ENCODE peak calls at places on chromosome 7, in eight cellular contexts. One of them, this sample, is unnamed.

GRCh38 chr7:95395755-95396135 is 430 bp downstream of the PON3 start:
- DNase-seq in effector memory CD8-positive, alpha-beta T cell: no peak
- DNase-seq in RKO: no peak
- DNase-seq in T-cell: no peak
- DNase-seq in GF-D8: no peak
- DNase-seq in A172: no peak
- DNase-seq in substantia nigra: no peak
- DNase-seq in stimulated activated CD8-positive, alpha-beta memory T cell treated with anti-CD3 and anti-CD28 coated beads, Interleukin-12 subunit alpha, Interleukin-12 subunit beta, amount 100 ng/mL, for 4 hours: no peak
- DNase-seq in this sample: no peak

GRCh38 chr7:89780291-89780690 is 374.0 kb upstream of the STEAP1 start:
- DNase-seq in effector memory CD8-positive, alpha-beta T cell: no peak
- DNase-seq in RKO: no peak
- DNase-seq in T-cell: no peak
- DNase-seq in GF-D8: no peak
- DNase-seq in A172: no peak
- DNase-seq in substantia nigra: no peak
- DNase-seq in stimulated activated CD8-positive, alpha-beta memory T cell treated with anti-CD3 and anti-CD28 coated beads, Interleukin-12 subunit alpha, Interleukin-12 subunit beta, amount 100 ng/mL, for 4 hours: no peak
- DNase-seq in this sample: no peak

GRCh38 chr7:84108119-84108518 is 86.5 kb downstream of the SEMA3A start:
- DNase-seq in effector memory CD8-positive, alpha-beta T cell: no peak
- DNase-seq in RKO: no peak
- DNase-seq in T-cell: no peak
- DNase-seq in GF-D8: no peak
- DNase-seq in A172: no peak
- DNase-seq in substantia nigra: no peak
- DNase-seq in stimulated activated CD8-positive, alpha-beta memory T cell treated with anti-CD3 and anti-CD28 coated beads, Interleukin-12 subunit alpha, Interleukin-12 subunit beta, amount 100 ng/mL, for 4 hours: no peak
- DNase-seq in this sample: no peak

GRCh38 chr7:131355917-131356777 is 28.5 kb downstream of the MKLN1 start:
- DNase-seq in effector memory CD8-positive, alpha-beta T cell: no peak
- DNase-seq in RKO: no peak
- DNase-seq in T-cell: no peak
- DNase-seq in GF-D8: no peak
- DNase-seq in A172: no peak
- DNase-seq in substantia nigra: no peak
- DNase-seq in stimulated activated CD8-positive, alpha-beta memory T cell treated with anti-CD3 and anti-CD28 coated beads, Interleukin-12 subunit alpha, Interleukin-12 subunit beta, amount 100 ng/mL, for 4 hours: no peak
- DNase-seq in this sample: no peak

GRCh38 chr7:79301419-79301818 is 152.0 kb downstream of the MAGI2 start:
- DNase-seq in effector memory CD8-positive, alpha-beta T cell: no peak
- DNase-seq in RKO: no peak
- DNase-seq in T-cell: no peak
- DNase-seq in GF-D8: no peak
- DNase-seq in A172: no peak
- DNase-seq in substantia nigra: no peak
- DNase-seq in stimulated activated CD8-positive, alpha-beta memory T cell treated with anti-CD3 and anti-CD28 coated beads, Interleukin-12 subunit alpha, Interleukin-12 subunit beta, amount 100 ng/mL, for 4 hours: no peak
- DNase-seq in this sample: no peak

GRCh38 chr7:127251458-127252379 is 1.0 kb downstream of the GRM8 start:
- DNase-seq in effector memory CD8-positive, alpha-beta T cell: no peak
- DNase-seq in RKO: no peak
- DNase-seq in T-cell: no peak
- DNase-seq in GF-D8: no peak
- DNase-seq in A172: no peak
- DNase-seq in substantia nigra: no peak
- DNase-seq in stimulated activated CD8-positive, alpha-beta memory T cell treated with anti-CD3 and anti-CD28 coated beads, Interleukin-12 subunit alpha, Interleukin-12 subunit beta, amount 100 ng/mL, for 4 hours: no peak
- DNase-seq in this sample: peak

GRCh38 chr7:51732951-51733350 is 416.3 kb upstream of the COBL start:
- DNase-seq in effector memory CD8-positive, alpha-beta T cell: no peak
- DNase-seq in RKO: peak
- DNase-seq in T-cell: no peak
- DNase-seq in GF-D8: no peak
- DNase-seq in A172: no peak
- DNase-seq in substantia nigra: no peak
- DNase-seq in stimulated activated CD8-positive, alpha-beta memory T cell treated with anti-CD3 and anti-CD28 coated beads, Interleukin-12 subunit alpha, Interleukin-12 subunit beta, amount 100 ng/mL, for 4 hours: no peak
- DNase-seq in this sample: no peak

GRCh38 chr7:105623378-105623777 is 42.1 kb upstream of the EFCAB10 start:
- DNase-seq in effector memory CD8-positive, alpha-beta T cell: no peak
- DNase-seq in RKO: no peak
- DNase-seq in T-cell: no peak
- DNase-seq in GF-D8: no peak
- DNase-seq in A172: no peak
- DNase-seq in substantia nigra: no peak
- DNase-seq in stimulated activated CD8-positive, alpha-beta memory T cell treated with anti-CD3 and anti-CD28 coated beads, Interleukin-12 subunit alpha, Interleukin-12 subunit beta, amount 100 ng/mL, for 4 hours: no peak
- DNase-seq in this sample: no peak

GRCh38 chr7:135362871-135363270 is 129.2 kb downstream of the STRA8 start:
- DNase-seq in effector memory CD8-positive, alpha-beta T cell: no peak
- DNase-seq in RKO: no peak
- DNase-seq in T-cell: no peak
- DNase-seq in GF-D8: no peak
- DNase-seq in A172: no peak
- DNase-seq in substantia nigra: no peak
- DNase-seq in stimulated activated CD8-positive, alpha-beta memory T cell treated with anti-CD3 and anti-CD28 coated beads, Interleukin-12 subunit alpha, Interleukin-12 subunit beta, amount 100 ng/mL, for 4 hours: no peak
- DNase-seq in this sample: no peak

GRCh38 chr7:106073701-106074100 is 38.4 kb downstream of the SYPL1 start:
- DNase-seq in effector memory CD8-positive, alpha-beta T cell: no peak
- DNase-seq in RKO: no peak
- DNase-seq in T-cell: no peak
- DNase-seq in GF-D8: no peak
- DNase-seq in A172: no peak
- DNase-seq in substantia nigra: no peak
- DNase-seq in stimulated activated CD8-positive, alpha-beta memory T cell treated with anti-CD3 and anti-CD28 coated beads, Interleukin-12 subunit alpha, Interleukin-12 subunit beta, amount 100 ng/mL, for 4 hours: no peak
- DNase-seq in this sample: no peak

GRCh38 chr7:29140873-29141468 is 5.4 kb downstream of the CPVL start:
- DNase-seq in effector memory CD8-positive, alpha-beta T cell: no peak
- DNase-seq in RKO: no peak
- DNase-seq in T-cell: no peak
- DNase-seq in GF-D8: no peak
- DNase-seq in A172: no peak
- DNase-seq in substantia nigra: peak
- DNase-seq in stimulated activated CD8-positive, alpha-beta memory T cell treated with anti-CD3 and anti-CD28 coated beads, Interleukin-12 subunit alpha, Interleukin-12 subunit beta, amount 100 ng/mL, for 4 hours: no peak
- DNase-seq in this sample: no peak

GRCh38 chr7:73437091-73437490 is 3.5 kb downstream of the FZD9 start:
- DNase-seq in effector memory CD8-positive, alpha-beta T cell: no peak
- DNase-seq in RKO: no peak
- DNase-seq in T-cell: no peak
- DNase-seq in GF-D8: no peak
- DNase-seq in A172: no peak
- DNase-seq in substantia nigra: no peak
- DNase-seq in stimulated activated CD8-positive, alpha-beta memory T cell treated with anti-CD3 and anti-CD28 coated beads, Interleukin-12 subunit alpha, Interleukin-12 subunit beta, amount 100 ng/mL, for 4 hours: no peak
- DNase-seq in this sample: no peak

GRCh38 chr7:116330961-116331360 is 120.6 kb downstream of the TES start:
- DNase-seq in effector memory CD8-positive, alpha-beta T cell: no peak
- DNase-seq in RKO: no peak
- DNase-seq in T-cell: no peak
- DNase-seq in GF-D8: no peak
- DNase-seq in A172: no peak
- DNase-seq in substantia nigra: no peak
- DNase-seq in stimulated activated CD8-positive, alpha-beta memory T cell treated with anti-CD3 and anti-CD28 coated beads, Interleukin-12 subunit alpha, Interleukin-12 subunit beta, amount 100 ng/mL, for 4 hours: no peak
- DNase-seq in this sample: no peak

GRCh38 chr7:103636153-103636552 is 190.1 kb upstream of the SLC26A5 start:
- DNase-seq in effector memory CD8-positive, alpha-beta T cell: no peak
- DNase-seq in RKO: peak
- DNase-seq in T-cell: no peak
- DNase-seq in GF-D8: no peak
- DNase-seq in A172: peak
- DNase-seq in substantia nigra: no peak
- DNase-seq in stimulated activated CD8-positive, alpha-beta memory T cell treated with anti-CD3 and anti-CD28 coated beads, Interleukin-12 subunit alpha, Interleukin-12 subunit beta, amount 100 ng/mL, for 4 hours: no peak
- DNase-seq in this sample: no peak

GRCh38 chr7:2299131-2299829 is 15.0 kb downstream of the SNX8 start:
- DNase-seq in effector memory CD8-positive, alpha-beta T cell: no peak
- DNase-seq in RKO: no peak
- DNase-seq in T-cell: no peak
- DNase-seq in GF-D8: no peak
- DNase-seq in A172: no peak
- DNase-seq in substantia nigra: no peak
- DNase-seq in stimulated activated CD8-positive, alpha-beta memory T cell treated with anti-CD3 and anti-CD28 coated beads, Interleukin-12 subunit alpha, Interleukin-12 subunit beta, amount 100 ng/mL, for 4 hours: no peak
- DNase-seq in this sample: peak

GRCh38 chr7:30731619-30732018 is 20.3 kb upstream of the INMT start:
- DNase-seq in effector memory CD8-positive, alpha-beta T cell: no peak
- DNase-seq in RKO: no peak
- DNase-seq in T-cell: no peak
- DNase-seq in GF-D8: no peak
- DNase-seq in A172: no peak
- DNase-seq in substantia nigra: no peak
- DNase-seq in stimulated activated CD8-positive, alpha-beta memory T cell treated with anti-CD3 and anti-CD28 coated beads, Interleukin-12 subunit alpha, Interleukin-12 subunit beta, amount 100 ng/mL, for 4 hours: no peak
- DNase-seq in this sample: no peak

GRCh38 chr7:87926581-87927461 is 7.2 kb upstream of the ADAM22 start:
- DNase-seq in effector memory CD8-positive, alpha-beta T cell: no peak
- DNase-seq in RKO: no peak
- DNase-seq in T-cell: no peak
- DNase-seq in GF-D8: peak
- DNase-seq in A172: peak
- DNase-seq in substantia nigra: no peak
- DNase-seq in stimulated activated CD8-positive, alpha-beta memory T cell treated with anti-CD3 and anti-CD28 coated beads, Interleukin-12 subunit alpha, Interleukin-12 subunit beta, amount 100 ng/mL, for 4 hours: no peak
- DNase-seq in this sample: peak

GRCh38 chr7:67309764-67310548 is 313.3 kb downstream of the TYW1 start:
- DNase-seq in effector memory CD8-positive, alpha-beta T cell: no peak
- DNase-seq in RKO: peak
- DNase-seq in T-cell: no peak
- DNase-seq in GF-D8: no peak
- DNase-seq in A172: no peak
- DNase-seq in substantia nigra: no peak
- DNase-seq in stimulated activated CD8-positive, alpha-beta memory T cell treated with anti-CD3 and anti-CD28 coated beads, Interleukin-12 subunit alpha, Interleukin-12 subunit beta, amount 100 ng/mL, for 4 hours: no peak
- DNase-seq in this sample: no peak

GRCh38 chr7:11239311-11239710 is 265.6 kb downstream of the PHF14 start:
- DNase-seq in effector memory CD8-positive, alpha-beta T cell: no peak
- DNase-seq in RKO: peak
- DNase-seq in T-cell: no peak
- DNase-seq in GF-D8: no peak
- DNase-seq in A172: peak
- DNase-seq in substantia nigra: no peak
- DNase-seq in stimulated activated CD8-positive, alpha-beta memory T cell treated with anti-CD3 and anti-CD28 coated beads, Interleukin-12 subunit alpha, Interleukin-12 subunit beta, amount 100 ng/mL, for 4 hours: no peak
- DNase-seq in this sample: no peak

GRCh38 chr7:136324073-136324704 is 347.0 kb upstream of the MTPN start:
- DNase-seq in effector memory CD8-positive, alpha-beta T cell: no peak
- DNase-seq in RKO: no peak
- DNase-seq in T-cell: no peak
- DNase-seq in GF-D8: no peak
- DNase-seq in A172: no peak
- DNase-seq in substantia nigra: no peak
- DNase-seq in stimulated activated CD8-positive, alpha-beta memory T cell treated with anti-CD3 and anti-CD28 coated beads, Interleukin-12 subunit alpha, Interleukin-12 subunit beta, amount 100 ng/mL, for 4 hours: no peak
- DNase-seq in this sample: no peak

GRCh38 chr7:143018931-143019330 is 8.0 kb downstream of the OR9A2 start:
- DNase-seq in effector memory CD8-positive, alpha-beta T cell: no peak
- DNase-seq in RKO: no peak
- DNase-seq in T-cell: no peak
- DNase-seq in GF-D8: no peak
- DNase-seq in A172: no peak
- DNase-seq in substantia nigra: no peak
- DNase-seq in stimulated activated CD8-positive, alpha-beta memory T cell treated with anti-CD3 and anti-CD28 coated beads, Interleukin-12 subunit alpha, Interleukin-12 subunit beta, amount 100 ng/mL, for 4 hours: no peak
- DNase-seq in this sample: no peak

GRCh38 chr7:42175834-42176745 is 60.9 kb downstream of the GLI3 start:
- DNase-seq in effector memory CD8-positive, alpha-beta T cell: no peak
- DNase-seq in RKO: no peak
- DNase-seq in T-cell: no peak
- DNase-seq in GF-D8: no peak
- DNase-seq in A172: no peak
- DNase-seq in substantia nigra: peak
- DNase-seq in stimulated activated CD8-positive, alpha-beta memory T cell treated with anti-CD3 and anti-CD28 coated beads, Interleukin-12 subunit alpha, Interleukin-12 subunit beta, amount 100 ng/mL, for 4 hours: no peak
- DNase-seq in this sample: no peak

GRCh38 chr7:122515404-122515803 is 183.5 kb downstream of the RNF133 start:
- DNase-seq in effector memory CD8-positive, alpha-beta T cell: no peak
- DNase-seq in RKO: no peak
- DNase-seq in T-cell: no peak
- DNase-seq in GF-D8: no peak
- DNase-seq in A172: no peak
- DNase-seq in substantia nigra: no peak
- DNase-seq in stimulated activated CD8-positive, alpha-beta memory T cell treated with anti-CD3 and anti-CD28 coated beads, Interleukin-12 subunit alpha, Interleukin-12 subunit beta, amount 100 ng/mL, for 4 hours: no peak
- DNase-seq in this sample: no peak

GRCh38 chr7:24760968-24761367 is 3.7 kb upstream of the GSDME start:
- DNase-seq in effector memory CD8-positive, alpha-beta T cell: no peak
- DNase-seq in RKO: no peak
- DNase-seq in T-cell: no peak
- DNase-seq in GF-D8: no peak
- DNase-seq in A172: no peak
- DNase-seq in substantia nigra: no peak
- DNase-seq in stimulated activated CD8-positive, alpha-beta memory T cell treated with anti-CD3 and anti-CD28 coated beads, Interleukin-12 subunit alpha, Interleukin-12 subunit beta, amount 100 ng/mL, for 4 hours: no peak
- DNase-seq in this sample: no peak

GRCh38 chr7:157937432-157937831 is 600.6 kb downstream of the DNAJB6 start:
- DNase-seq in effector memory CD8-positive, alpha-beta T cell: no peak
- DNase-seq in RKO: no peak
- DNase-seq in T-cell: no peak
- DNase-seq in GF-D8: no peak
- DNase-seq in A172: no peak
- DNase-seq in substantia nigra: no peak
- DNase-seq in stimulated activated CD8-positive, alpha-beta memory T cell treated with anti-CD3 and anti-CD28 coated beads, Interleukin-12 subunit alpha, Interleukin-12 subunit beta, amount 100 ng/mL, for 4 hours: no peak
- DNase-seq in this sample: no peak

GRCh38 chr7:19239951-19240350 is 94.7 kb upstream of the FERD3L start:
- DNase-seq in effector memory CD8-positive, alpha-beta T cell: no peak
- DNase-seq in RKO: no peak
- DNase-seq in T-cell: no peak
- DNase-seq in GF-D8: no peak
- DNase-seq in A172: no peak
- DNase-seq in substantia nigra: no peak
- DNase-seq in stimulated activated CD8-positive, alpha-beta memory T cell treated with anti-CD3 and anti-CD28 coated beads, Interleukin-12 subunit alpha, Interleukin-12 subunit beta, amount 100 ng/mL, for 4 hours: no peak
- DNase-seq in this sample: no peak

GRCh38 chr7:55887786-55888185 is 530 bp downstream of the ZNF713 start:
- DNase-seq in effector memory CD8-positive, alpha-beta T cell: no peak
- DNase-seq in RKO: no peak
- DNase-seq in T-cell: no peak
- DNase-seq in GF-D8: no peak
- DNase-seq in A172: no peak
- DNase-seq in substantia nigra: no peak
- DNase-seq in stimulated activated CD8-positive, alpha-beta memory T cell treated with anti-CD3 and anti-CD28 coated beads, Interleukin-12 subunit alpha, Interleukin-12 subunit beta, amount 100 ng/mL, for 4 hours: no peak
- DNase-seq in this sample: peak

GRCh38 chr7:112938895-112939588 is 147.6 kb downstream of the GPR85 start:
- DNase-seq in effector memory CD8-positive, alpha-beta T cell: no peak
- DNase-seq in RKO: peak
- DNase-seq in T-cell: peak
- DNase-seq in GF-D8: no peak
- DNase-seq in A172: peak
- DNase-seq in substantia nigra: peak
- DNase-seq in stimulated activated CD8-positive, alpha-beta memory T cell treated with anti-CD3 and anti-CD28 coated beads, Interleukin-12 subunit alpha, Interleukin-12 subunit beta, amount 100 ng/mL, for 4 hours: no peak
- DNase-seq in this sample: peak

GRCh38 chr7:114158275-114158674 is 239.5 kb upstream of the PPP1R3A start:
- DNase-seq in effector memory CD8-positive, alpha-beta T cell: no peak
- DNase-seq in RKO: no peak
- DNase-seq in T-cell: no peak
- DNase-seq in GF-D8: no peak
- DNase-seq in A172: no peak
- DNase-seq in substantia nigra: no peak
- DNase-seq in stimulated activated CD8-positive, alpha-beta memory T cell treated with anti-CD3 and anti-CD28 coated beads, Interleukin-12 subunit alpha, Interleukin-12 subunit beta, amount 100 ng/mL, for 4 hours: no peak
- DNase-seq in this sample: no peak